ENCODE peak calls at places on chromosomes 16 and 17, in seven cellular contexts. One of them, this sample, is unnamed.

GRCh38 chr17:2468270-2468669 is 43.4 kb downstream of the METTL16 start:
- DNase-seq in SK-N-SH: no peak
- DNase-seq in K562: no peak
- DNase-seq in GM12891: no peak
- DNase-seq in GM12892: no peak
- DNase-seq in H1: no peak
- DNase-seq in HepG2: no peak
- DNase-seq in this sample: no peak

GRCh38 chr16:85401917-85402766 is 211.0 kb upstream of the GSE1 start:
- DNase-seq in K562: no peak
- DNase-seq in GM12891: no peak
- DNase-seq in SK-N-SH: no peak
- DNase-seq in GM12892: no peak
- DNase-seq in HepG2: no peak
- DNase-seq in H1: no peak
- DNase-seq in this sample: no peak

GRCh38 chr16:19005561-19006445 is 22.1 kb downstream of the TMC7 start:
- DNase-seq in SK-N-SH: no peak
- DNase-seq in HepG2: peak; percentile 100
- DNase-seq in GM12892: no peak
- DNase-seq in H1: peak; percentile 25
- DNase-seq in K562: no peak
- DNase-seq in GM12891: no peak
- DNase-seq in this sample: no peak

GRCh38 chr17:21165922-21166598 is 39.3 kb downstream of the DHRS7B start:
- DNase-seq in K562: no peak
- DNase-seq in GM12892: no peak
- DNase-seq in H1: no peak
- DNase-seq in GM12891: no peak
- DNase-seq in SK-N-SH: no peak
- DNase-seq in HepG2: no peak
- DNase-seq in this sample: no peak

GRCh38 chr16:68382296-68382718 is 66.0 kb downstream of the SMPD3 start:
- DNase-seq in GM12891: peak; percentile 65
- DNase-seq in HepG2: no peak
- DNase-seq in GM12892: peak; percentile 56
- DNase-seq in K562: peak; percentile 54
- DNase-seq in H1: no peak
- DNase-seq in SK-N-SH: peak; percentile 59
- DNase-seq in this sample: no peak

GRCh38 chr17:56891751-56892150 is 22.1 kb downstream of the TRIM25 start:
- DNase-seq in GM12892: no peak
- DNase-seq in H1: no peak
- DNase-seq in GM12891: no peak
- DNase-seq in HepG2: no peak
- DNase-seq in SK-N-SH: peak; percentile 52
- DNase-seq in K562: peak; percentile 49
- DNase-seq in this sample: no peak

GRCh38 chr16:23948949-23949392 is 113.2 kb downstream of the PRKCB start:
- DNase-seq in HepG2: no peak
- DNase-seq in GM12891: no peak
- DNase-seq in SK-N-SH: no peak
- DNase-seq in H1: no peak
- DNase-seq in GM12892: no peak
- DNase-seq in K562: no peak
- DNase-seq in this sample: no peak

GRCh38 chr17:79073706-79074088 is 927 bp upstream of the ENGASE start:
- DNase-seq in GM12892: no peak
- DNase-seq in HepG2: peak; percentile 66
- DNase-seq in H1: no peak
- DNase-seq in K562: no peak
- DNase-seq in SK-N-SH: no peak
- DNase-seq in GM12891: no peak
- DNase-seq in this sample: no peak

GRCh38 chr17:8128125-8128784 is 4.3 kb upstream of the HES7 start:
- DNase-seq in GM12891: no peak
- DNase-seq in K562: no peak
- DNase-seq in GM12892: no peak
- DNase-seq in HepG2: no peak
- DNase-seq in H1: no peak
- DNase-seq in SK-N-SH: no peak
- DNase-seq in this sample: no peak

GRCh38 chr17:64176556-64176955 is 46.6 kb upstream of the ERN1 start:
- DNase-seq in K562: no peak
- DNase-seq in H1: no peak
- DNase-seq in HepG2: no peak
- DNase-seq in GM12892: no peak
- DNase-seq in GM12891: no peak
- DNase-seq in SK-N-SH: no peak
- DNase-seq in this sample: no peak

GRCh38 chr17:35577826-35578194 is 561 bp downstream of the PEX12 start:
- DNase-seq in GM12892: no peak
- DNase-seq in SK-N-SH: peak; percentile 22
- DNase-seq in H1: no peak
- DNase-seq in GM12891: no peak
- DNase-seq in K562: peak; percentile 21
- DNase-seq in HepG2: no peak
- DNase-seq in this sample: no peak

GRCh38 chr17:58312824-58313223 is 15.8 kb downstream of the TSPOAP1 start:
- DNase-seq in K562: no peak
- DNase-seq in GM12891: no peak
- DNase-seq in GM12892: no peak
- DNase-seq in HepG2: no peak
- DNase-seq in H1: no peak
- DNase-seq in SK-N-SH: peak; percentile 24
- DNase-seq in this sample: no peak

GRCh38 chr16:31052131-31052530 is 18.8 kb downstream of the STX4 start:
- DNase-seq in SK-N-SH: no peak
- DNase-seq in GM12891: no peak
- DNase-seq in GM12892: no peak
- DNase-seq in HepG2: peak; percentile 45
- DNase-seq in K562: peak; percentile 33
- DNase-seq in H1: no peak
- DNase-seq in this sample: no peak

GRCh38 chr17:1347681-1348318 is 52.2 kb downstream of the YWHAE start:
- DNase-seq in H1: no peak
- DNase-seq in K562: no peak
- DNase-seq in GM12891: no peak
- DNase-seq in SK-N-SH: no peak
- DNase-seq in HepG2: no peak
- DNase-seq in GM12892: no peak
- DNase-seq in this sample: no peak

GRCh38 chr17:50660042-50660886 is 25.6 kb downstream of the ABCC3 start:
- DNase-seq in SK-N-SH: peak; percentile 87
- DNase-seq in H1: no peak
- DNase-seq in HepG2: peak; percentile 90
- DNase-seq in GM12892: no peak
- DNase-seq in GM12891: no peak
- DNase-seq in K562: peak; percentile 68
- DNase-seq in this sample: no peak

GRCh38 chr16:17235147-17235817 is 235.5 kb downstream of the XYLT1 start:
- DNase-seq in SK-N-SH: no peak
- DNase-seq in HepG2: no peak
- DNase-seq in H1: no peak
- DNase-seq in GM12891: no peak
- DNase-seq in K562: no peak
- DNase-seq in GM12892: no peak
- DNase-seq in this sample: no peak

GRCh38 chr16:66486773-66487579 is 59.9 kb downstream of the BEAN1 start:
- DNase-seq in GM12891: no peak
- DNase-seq in SK-N-SH: peak; percentile 48
- DNase-seq in K562: no peak
- DNase-seq in HepG2: no peak
- DNase-seq in H1: no peak
- DNase-seq in GM12892: no peak
- DNase-seq in this sample: no peak

GRCh38 chr17:62696726-62697490 is 69.4 kb downstream of the MRC2 start:
- DNase-seq in SK-N-SH: peak; percentile 36
- DNase-seq in HepG2: no peak
- DNase-seq in K562: no peak
- DNase-seq in H1: no peak
- DNase-seq in GM12891: no peak
- DNase-seq in GM12892: no peak
- DNase-seq in this sample: no peak

GRCh38 chr16:89138513-89138795 is 33.1 kb upstream of the CDH15 start:
- DNase-seq in SK-N-SH: no peak
- DNase-seq in H1: no peak
- DNase-seq in GM12891: no peak
- DNase-seq in HepG2: no peak
- DNase-seq in K562: no peak
- DNase-seq in GM12892: no peak
- DNase-seq in this sample: no peak

GRCh38 chr17:83080641-83081560 is 1.5 kb downstream of the METRNL start:
- DNase-seq in H1: no peak
- DNase-seq in GM12892: peak; percentile 59
- DNase-seq in HepG2: no peak
- DNase-seq in SK-N-SH: peak; percentile 77
- DNase-seq in K562: peak; percentile 81
- DNase-seq in GM12891: peak; percentile 77
- DNase-seq in this sample: no peak

GRCh38 chr16:11389631-11390565 is 44.6 kb downstream of the RMI2 start:
- DNase-seq in GM12891: peak; percentile 9
- DNase-seq in HepG2: no peak
- DNase-seq in H1: no peak
- DNase-seq in K562: no peak
- DNase-seq in SK-N-SH: peak; percentile 54
- DNase-seq in GM12892: no peak
- DNase-seq in this sample: no peak

GRCh38 chr17:50547736-50548083 is 736 bp downstream of the SPATA20 start:
- DNase-seq in GM12892: no peak
- DNase-seq in SK-N-SH: no peak
- DNase-seq in H1: no peak
- DNase-seq in HepG2: no peak
- DNase-seq in K562: no peak
- DNase-seq in GM12891: no peak
- DNase-seq in this sample: no peak

GRCh38 chr16:52584921-52585320 is 38.0 kb upstream of the TOX3 start:
- DNase-seq in GM12891: no peak
- DNase-seq in H1: no peak
- DNase-seq in SK-N-SH: no peak
- DNase-seq in HepG2: no peak
- DNase-seq in K562: no peak
- DNase-seq in GM12892: no peak
- DNase-seq in this sample: no peak

GRCh38 chr17:43779145-43780125 is 658 bp upstream of the DUSP3 start:
- DNase-seq in K562: no peak
- DNase-seq in GM12892: no peak
- DNase-seq in H1: no peak
- DNase-seq in HepG2: peak; percentile 58
- DNase-seq in GM12891: no peak
- DNase-seq in SK-N-SH: no peak
- DNase-seq in this sample: no peak

GRCh38 chr16:3188675-3188924 is 596 bp downstream of the OR1F1 start:
- DNase-seq in HepG2: no peak
- DNase-seq in GM12892: no peak
- DNase-seq in GM12891: no peak
- DNase-seq in K562: no peak
- DNase-seq in SK-N-SH: no peak
- DNase-seq in H1: no peak
- DNase-seq in this sample: no peak

GRCh38 chr17:29584452-29585079 is 4.9 kb downstream of the GIT1 start:
- DNase-seq in GM12892: no peak
- DNase-seq in SK-N-SH: peak; percentile 25
- DNase-seq in K562: no peak
- DNase-seq in HepG2: no peak
- DNase-seq in GM12891: no peak
- DNase-seq in H1: no peak
- DNase-seq in this sample: no peak
- TF ChIP-seq TAF1 in GM12892: no peak
- TF ChIP-seq TAF1 in SK-N-SH: no peak
- TF ChIP-seq TAF1 in K562: no peak
- TF ChIP-seq TAF1 in HepG2: no peak
- TF ChIP-seq TAF1 in GM12891: no peak
- TF ChIP-seq TAF1 in H1: no peak
- TF ChIP-seq TAF1 in this sample: no peak

DNA sequence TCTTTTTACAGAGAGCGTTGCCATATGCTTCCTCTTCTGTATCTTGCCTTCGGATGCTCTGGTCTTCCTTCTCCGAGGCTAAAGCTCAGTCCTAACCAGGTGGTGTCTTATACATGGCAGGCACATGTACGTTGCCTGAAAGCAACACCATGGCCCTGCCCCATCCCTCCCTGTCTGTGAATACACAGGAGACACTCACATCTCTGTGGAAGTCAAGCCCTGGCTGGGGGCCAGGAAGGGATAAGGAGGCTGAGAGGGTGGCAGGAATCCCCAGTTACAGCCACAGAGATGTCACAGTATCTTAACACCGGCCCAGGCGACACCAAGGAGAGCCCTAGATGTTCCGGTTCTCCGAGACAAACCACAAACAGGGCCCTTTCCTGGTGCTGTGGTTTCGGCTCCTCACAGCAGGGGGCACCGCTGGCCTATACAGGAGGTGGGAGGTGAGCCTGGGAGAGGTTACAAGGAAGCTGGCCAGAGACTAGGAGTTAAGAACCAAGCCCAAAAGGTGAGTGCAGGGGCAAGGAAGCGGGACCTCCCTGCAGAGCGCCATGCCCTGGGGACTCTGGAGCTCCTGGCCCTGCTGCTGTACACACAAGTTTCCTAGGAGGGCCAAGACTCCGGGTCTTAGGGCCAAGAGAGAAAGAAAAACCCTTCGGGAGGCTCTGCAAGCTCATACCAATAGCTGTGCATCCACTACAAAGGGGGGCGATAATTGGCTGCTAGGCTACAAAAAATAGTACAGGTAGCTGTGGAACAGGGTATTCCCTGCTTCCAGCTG is 41.7 kb downstream of the SRL start:
- DNase-seq in GM12891: no peak
- DNase-seq in H1: no peak
- DNase-seq in GM12892: no peak
- DNase-seq in HepG2: peak; percentile 50
- DNase-seq in SK-N-SH: peak; percentile 86
- DNase-seq in K562: peak; percentile 76
- DNase-seq in this sample: no peak
- TF ChIP-seq TAF1 in GM12891: no peak
- TF ChIP-seq TAF1 in H1: no peak
- TF ChIP-seq TAF1 in GM12892: no peak
- TF ChIP-seq TAF1 in HepG2: no peak
- TF ChIP-seq TAF1 in SK-N-SH: no peak
- TF ChIP-seq TAF1 in K562: no peak
- TF ChIP-seq TAF1 in this sample: no peak

GRCh38 chr17:14498812-14499211 is 197.9 kb downstream of the HS3ST3B1 start:
- DNase-seq in SK-N-SH: no peak
- DNase-seq in GM12891: no peak
- DNase-seq in K562: no peak
- DNase-seq in GM12892: no peak
- DNase-seq in H1: no peak
- DNase-seq in HepG2: no peak
- DNase-seq in this sample: no peak
- TF ChIP-seq TAF1 in SK-N-SH: no peak
- TF ChIP-seq TAF1 in GM12891: no peak
- TF ChIP-seq TAF1 in K562: no peak
- TF ChIP-seq TAF1 in GM12892: no peak
- TF ChIP-seq TAF1 in H1: no peak
- TF ChIP-seq TAF1 in HepG2: no peak
- TF ChIP-seq TAF1 in this sample: no peak

DNA sequence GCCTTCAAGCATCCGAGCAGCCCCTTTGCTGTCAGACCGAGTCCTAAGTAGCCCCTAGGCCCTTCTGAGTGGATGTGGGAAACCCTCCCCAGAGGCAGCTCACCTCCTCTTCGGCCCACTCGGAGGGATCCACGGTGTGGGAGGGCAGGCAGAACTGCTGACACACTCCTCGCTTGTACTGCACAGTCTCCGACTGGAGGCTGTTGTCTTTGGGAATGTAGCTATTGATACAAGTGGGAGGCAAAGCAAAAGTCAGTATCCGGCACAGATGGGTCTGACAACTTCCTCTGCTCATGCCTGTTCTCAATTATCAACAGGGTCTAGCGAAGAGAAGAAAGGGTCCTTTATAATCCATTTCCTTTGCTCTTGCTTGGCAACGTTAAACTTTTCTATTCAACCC is 25.9 kb upstream of the FOXJ1 start:
- DNase-seq in HepG2: no peak
- DNase-seq in GM12892: no peak
- DNase-seq in GM12891: no peak
- DNase-seq in H1: no peak
- DNase-seq in SK-N-SH: no peak
- DNase-seq in K562: no peak
- DNase-seq in this sample: no peak
- TF ChIP-seq TAF1 in HepG2: no peak
- TF ChIP-seq TAF1 in GM12892: no peak
- TF ChIP-seq TAF1 in GM12891: no peak
- TF ChIP-seq TAF1 in H1: no peak
- TF ChIP-seq TAF1 in SK-N-SH: no peak
- TF ChIP-seq TAF1 in K562: no peak
- TF ChIP-seq TAF1 in this sample: no peak